ENCODE peak calls at places on chromosome 18, in four cellular contexts. L is GM23338, N is IMR-90, R is tibial artery. U is an unnamed sample.

GRCh38 chr18:50880108-50880465 is 1.2 kb downstream of the ME2 start:
- DNase-seq in L (peak), R (no peak), N (no peak), U (no peak)

GRCh38 chr18:13218376-13219011 is at the start of gene LDLRAD4:
- DNase-seq in R (peak), L (peak), N (no peak), U (no peak)

GRCh38 chr18:8688428-8688827 is 16.9 kb upstream of the MTCL1 start:
- DNase-seq in N (no peak), R (no peak), L (no peak), U (no peak)

GRCh38 chr18:8766576-8767253 is 61.4 kb downstream of the MTCL1 start:
- DNase-seq in N (no peak), L (no peak), R (no peak), U (no peak)

GRCh38 chr18:79445740-79446566 is 50.2 kb downstream of the NFATC1 start:
- DNase-seq in R (no peak), L (no peak), N (no peak), U (no peak)

GRCh38 chr18:40159141-40160017 is 1795.7 kb upstream of the PIK3C3 start:
- DNase-seq in R (no peak), L (peak), N (peak), U (no peak)

GRCh38 chr18:77115461-77115907 is 17.1 kb downstream of the MBP start:
- DNase-seq in L (no peak), N (no peak), R (no peak), U (no peak)

GRCh38 chr18:79118797-79119196 is 49.6 kb downstream of the ATP9B start:
- DNase-seq in N (no peak), R (no peak), L (no peak), U (no peak)

GRCh38 chr18:70368903-70369302 is 80.1 kb downstream of the SOCS6 start:
- DNase-seq in L (no peak), R (no peak), N (no peak), U (no peak)

GRCh38 chr18:48836231-48836805 is 114.4 kb downstream of the SMAD7 start:
- DNase-seq in L (no peak), R (peak), N (no peak), U (peak)

GRCh38 chr18:48835745-48836191 is 115.0 kb downstream of the SMAD7 start:
- DNase-seq in R (peak), L (no peak), N (no peak), U (peak)

GRCh38 chr18:48833701-48834394 is 116.9 kb downstream of the SMAD7 start:
- DNase-seq in L (no peak), N (peak), R (peak), U (no peak)

GRCh38 chr18:48834421-48835011 is 116.2 kb downstream of the SMAD7 start:
- DNase-seq in R (peak), L (no peak), N (peak), U (peak)

DNA sequence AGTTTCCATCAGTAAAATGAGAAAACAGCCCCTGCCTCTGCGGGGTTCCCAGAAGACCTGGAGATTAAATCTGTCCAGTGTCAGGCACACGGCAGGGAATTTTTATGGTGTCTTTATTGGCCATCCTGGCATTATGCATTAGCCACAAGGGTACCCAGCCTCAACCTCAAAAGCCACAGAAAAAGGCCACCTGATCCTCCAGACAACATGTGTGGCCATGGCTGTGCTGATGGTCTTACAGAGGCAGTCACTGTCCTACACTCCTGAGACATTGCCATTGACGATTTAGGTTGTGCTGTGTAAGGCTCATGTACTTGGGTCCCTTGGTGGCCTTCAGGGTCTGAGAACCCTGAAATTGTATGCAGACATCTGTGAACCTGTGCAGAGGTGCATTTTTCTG is 115.6 kb downstream of the SMAD7 start:
- DNase-seq in R (no peak), N (no peak), L (no peak), U (peak)
- H3K27ac ChIP-seq in R (peak), N (peak), L (no peak), U (peak)

GRCh38 chr18:23573948-23574431 is 12.3 kb downstream of the NPC1 start:
- DNase-seq in R (no peak), N (peak), L (peak), U (no peak)
- H3K27ac ChIP-seq in R (no peak), N (no peak), L (peak), U (peak)

DNA sequence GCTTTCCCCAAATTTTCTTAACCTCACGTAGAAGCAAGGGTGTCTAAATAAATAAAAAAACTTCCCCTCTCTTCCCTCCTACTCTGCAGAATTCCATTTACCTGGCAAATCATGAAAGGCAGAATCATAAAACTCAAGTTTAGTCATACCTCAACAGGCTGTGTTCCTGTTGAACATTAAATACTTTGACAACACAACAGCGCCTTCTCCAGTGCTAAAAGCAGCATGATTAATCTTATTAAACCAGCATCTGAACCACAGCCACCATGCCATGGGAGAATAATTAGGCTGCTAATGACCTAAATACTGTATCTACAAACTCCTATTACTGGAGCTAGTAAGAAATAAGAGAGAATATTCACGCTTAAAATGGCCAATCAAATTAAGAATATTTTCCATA is 68.1 kb downstream of the CDH2 start:
- DNase-seq in N (no peak), L (no peak), R (no peak), U (no peak)
- H3K27ac ChIP-seq in N (no peak), L (no peak), R (no peak), U (no peak)

GRCh38 chr18:2988041-2988794 is 24.7 kb downstream of the LPIN2 start:
- DNase-seq in L (no peak), R (no peak), N (peak), U (no peak)
- H3K27ac ChIP-seq in L (no peak), R (no peak), N (peak), U (peak)

DNA sequence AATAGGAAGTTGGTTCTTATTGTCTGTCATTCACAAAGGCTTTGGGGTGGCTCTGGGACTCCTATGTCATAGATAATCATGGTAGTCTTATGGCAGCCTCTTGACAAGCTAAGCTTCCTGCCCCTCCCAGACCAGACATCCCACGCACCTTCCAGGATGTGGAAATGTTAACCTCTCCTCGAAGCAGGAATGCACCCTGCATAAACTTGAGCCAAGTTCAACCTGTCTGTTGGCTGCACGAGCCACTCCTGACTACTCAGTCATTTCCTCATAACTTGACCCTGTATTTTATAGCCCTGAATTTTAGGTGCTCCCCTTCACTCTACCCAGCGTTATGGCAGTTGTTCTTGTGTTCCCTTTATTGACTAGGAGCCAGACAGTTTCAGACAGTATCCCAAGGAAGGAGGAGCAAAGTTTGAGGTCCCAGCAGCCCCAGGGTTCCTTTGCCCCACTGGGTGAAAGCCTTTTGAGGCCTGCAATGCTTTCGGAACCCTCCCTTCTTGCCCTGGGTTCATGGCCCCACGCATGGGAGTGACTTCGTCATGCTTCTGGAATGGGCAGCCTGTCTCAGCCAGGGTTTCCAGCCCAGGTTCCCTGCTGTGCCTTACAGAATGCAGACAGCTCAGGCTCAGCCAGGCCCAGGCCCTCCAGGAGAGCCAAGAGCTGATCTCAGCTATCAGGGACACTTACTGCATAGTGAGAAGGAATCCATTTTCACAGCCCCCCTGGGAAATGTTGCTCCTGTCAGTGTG is 15.6 kb upstream of the INO80C start:
- DNase-seq in N (peak), R (peak), L (peak), U (no peak)
- H3K27ac ChIP-seq in N (peak), R (peak), L (no peak), U (peak)

GRCh38 chr18:63980027-63980426 is 10.1 kb downstream of the SERPINB8 start:
- DNase-seq in L (no peak), R (no peak), N (no peak), U (no peak)
- H3K27ac ChIP-seq in L (no peak), R (peak), N (no peak), U (no peak)

DNA sequence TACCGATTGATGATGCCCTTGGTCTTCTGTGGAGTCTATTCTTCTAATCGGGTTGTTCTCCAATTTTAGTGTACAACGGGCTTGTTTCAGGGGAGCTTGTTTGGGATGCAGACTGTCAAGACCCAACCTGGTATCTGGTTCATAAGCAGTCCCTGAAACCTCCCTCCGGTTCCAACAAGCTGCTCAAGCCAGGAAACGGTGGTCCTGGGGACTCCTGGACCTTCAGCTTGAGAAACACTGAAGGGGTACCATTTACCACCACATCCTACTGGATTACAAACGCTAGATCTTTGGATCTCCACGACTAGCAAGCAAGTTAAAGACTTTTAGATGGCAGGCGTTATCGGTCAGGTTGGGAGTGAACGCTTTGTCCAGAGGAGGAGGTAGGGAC is 2.0 kb downstream of the BCL2 start:
- DNase-seq in R (no peak), L (no peak), N (no peak), U (no peak)
- H3K27ac ChIP-seq in R (peak), L (no peak), N (no peak), U (no peak)

U was measured in RWPE2.